ENCODE peak calls at places on chromosomes 7 and 10, in six cellular contexts. V, U, N, S, C and M are unnamed samples.

GRCh38 chr7:111025013-111025412 is 65.9 kb upstream of the LRRN3 start:
- DNase-seq in V (no peak), C (no peak), N (no peak), U (peak; percentile 7), S (no peak), M (no peak)

GRCh38 chr10:71627230-71627939 is 92.2 kb downstream of the C10orf105 start:
- DNase-seq in C (no peak), U (no peak), S (no peak), V (no peak), N (no peak), M (no peak)

GRCh38 chr7:412313-412710 is 107.3 kb downstream of the PDGFA start:
- DNase-seq in C (no peak), V (no peak), U (no peak), S (no peak), N (no peak), M (no peak)

GRCh38 chr10:110048781-110049180 is 41.0 kb downstream of the ADD3 start:
- DNase-seq in V (no peak), N (no peak), S (no peak), U (no peak), C (no peak), M (no peak)

GRCh38 chr7:84363741-84364140 is 169.2 kb upstream of the SEMA3A start:
- DNase-seq in U (no peak), C (no peak), N (no peak), S (no peak), V (no peak), M (no peak)

GRCh38 chr10:97057836-97058235 is 127.9 kb downstream of the SLIT1 start:
- DNase-seq in S (no peak), V (no peak), N (no peak), U (no peak), C (no peak), M (no peak)

GRCh38 chr7:67553378-67553777 is 556.7 kb downstream of the TYW1 start:
- DNase-seq in C (no peak), N (no peak), V (no peak), U (no peak), S (no peak), M (no peak)

GRCh38 chr7:38630720-38631673 is at the start of gene AMPH:
- DNase-seq in C (no peak), U (no peak), S (peak; percentile 76), V (peak; percentile 17), N (no peak), M (peak; percentile 75)

GRCh38 chr10:118026936-118027335 is 19.8 kb downstream of the RAB11FIP2 start:
- DNase-seq in N (no peak), U (no peak), V (no peak), S (no peak), C (no peak), M (no peak)

GRCh38 chr7:140059288-140060242 is 3.2 kb downstream of the PARP12 start:
- DNase-seq in U (no peak), V (peak; percentile 90), S (peak; percentile 93), C (no peak), N (no peak), M (no peak)

GRCh38 chr7:133675510-133676218 is 422.8 kb downstream of the EXOC4 start:
- DNase-seq in V (no peak), U (no peak), N (no peak), C (no peak), S (no peak), M (peak; percentile 28)

GRCh38 chr7:32518534-32519140 is 23.3 kb downstream of the AVL9 start:
- DNase-seq in S (peak; percentile 50), V (no peak), U (no peak), C (peak; percentile 39), N (no peak), M (no peak)

GRCh38 chr10:28418069-28418468 is 114.8 kb upstream of the WAC start:
- DNase-seq in C (no peak), V (no peak), S (no peak), U (no peak), N (no peak), M (no peak)

GRCh38 chr7:78770422-78771410 is 682.8 kb downstream of the MAGI2 start:
- DNase-seq in S (peak; percentile 14), C (no peak), N (no peak), V (no peak), U (no peak), M (peak; percentile 54)

GRCh38 chr7:45000096-45001032 is at the start of gene CCM2:
- DNase-seq in N (no peak), C (peak; percentile 54), V (peak; percentile 23), U (no peak), S (peak; percentile 60), M (peak; percentile 24)

GRCh38 chr7:138023618-138024333 is 21.9 kb upstream of the CREB3L2 start:
- DNase-seq in V (no peak), N (no peak), S (no peak), U (no peak), C (no peak), M (no peak)

GRCh38 chr7:133121175-133121844 is 39.4 kb upstream of the CHCHD3 start:
- DNase-seq in U (no peak), N (no peak), C (no peak), S (no peak), V (no peak), M (no peak)

GRCh38 chr7:129262333-129262732 is 37.5 kb downstream of the AHCYL2 start:
- DNase-seq in V (no peak), U (no peak), C (no peak), S (no peak), N (no peak), M (no peak)

GRCh38 chr10:78774999-78775711 is 293.6 kb upstream of the ZMIZ1 start:
- DNase-seq in N (no peak), S (no peak), C (no peak), V (no peak), U (no peak), M (no peak)